ENCODE peak calls at places on chromosomes 5 and 9, in ten cellular contexts. One of them, this sample, is unnamed.

GRCh38 chr5:98933446-98934072 is 4.8 kb upstream of the CHD1 start:
- DNase-seq in activated CD8-positive, alpha-beta memory T cell treated with anti-CD3 and anti-CD28 coated beads, Interleukin-2, amount 10 ng/mL, durations not matched to agents 7 days and 5 days: peak
- DNase-seq in nephron progenitor cell: no peak
- DNase-seq in HS-5: no peak
- DNase-seq in stimulated activated CD4-positive, alpha-beta T cell treated with anti-CD3 and anti-CD28 coated beads, Interleukin-2, amount 100 ng/mL, for 24 hours: no peak
- DNase-seq in fibroblast of lung: no peak
- DNase-seq in psoas muscle: no peak
- DNase-seq in cerebellar nuclear complex: no peak
- DNase-seq in NCI-H748 treated with DMSO at 0.1 percent for 48 hours: no peak
- DNase-seq in neural crest cell: no peak
- DNase-seq in this sample: no peak

GRCh38 chr5:156121834-156122386 is 205.1 kb upstream of the SGCD start:
- DNase-seq in cerebellar nuclear complex: no peak
- DNase-seq in stimulated activated CD4-positive, alpha-beta T cell treated with anti-CD3 and anti-CD28 coated beads, Interleukin-2, amount 100 ng/mL, for 24 hours: no peak
- DNase-seq in activated CD8-positive, alpha-beta memory T cell treated with anti-CD3 and anti-CD28 coated beads, Interleukin-2, amount 10 ng/mL, durations not matched to agents 7 days and 5 days: no peak
- DNase-seq in neural crest cell: no peak
- DNase-seq in HS-5: no peak
- DNase-seq in psoas muscle: no peak
- DNase-seq in fibroblast of lung: no peak
- DNase-seq in nephron progenitor cell: no peak
- DNase-seq in NCI-H748 treated with DMSO at 0.1 percent for 48 hours: no peak
- DNase-seq in this sample: no peak

GRCh38 chr9:125805057-125805456 is 57.9 kb downstream of the PBX3 start:
- DNase-seq in activated CD8-positive, alpha-beta memory T cell treated with anti-CD3 and anti-CD28 coated beads, Interleukin-2, amount 10 ng/mL, durations not matched to agents 7 days and 5 days: no peak
- DNase-seq in nephron progenitor cell: no peak
- DNase-seq in HS-5: no peak
- DNase-seq in fibroblast of lung: peak
- DNase-seq in NCI-H748 treated with DMSO at 0.1 percent for 48 hours: no peak
- DNase-seq in neural crest cell: no peak
- DNase-seq in cerebellar nuclear complex: no peak
- DNase-seq in psoas muscle: no peak
- DNase-seq in stimulated activated CD4-positive, alpha-beta T cell treated with anti-CD3 and anti-CD28 coated beads, Interleukin-2, amount 100 ng/mL, for 24 hours: no peak
- DNase-seq in this sample: no peak

GRCh38 chr9:27548055-27548741 is 18.6 kb upstream of the MOB3B start:
- DNase-seq in fibroblast of lung: peak
- DNase-seq in HS-5: no peak
- DNase-seq in nephron progenitor cell: no peak
- DNase-seq in psoas muscle: no peak
- DNase-seq in stimulated activated CD4-positive, alpha-beta T cell treated with anti-CD3 and anti-CD28 coated beads, Interleukin-2, amount 100 ng/mL, for 24 hours: no peak
- DNase-seq in neural crest cell: no peak
- DNase-seq in NCI-H748 treated with DMSO at 0.1 percent for 48 hours: no peak
- DNase-seq in cerebellar nuclear complex: no peak
- DNase-seq in activated CD8-positive, alpha-beta memory T cell treated with anti-CD3 and anti-CD28 coated beads, Interleukin-2, amount 10 ng/mL, durations not matched to agents 7 days and 5 days: no peak
- DNase-seq in this sample: no peak

GRCh38 chr9:79325501-79325900 is 246.3 kb upstream of the TLE4 start:
- DNase-seq in neural crest cell: no peak
- DNase-seq in fibroblast of lung: no peak
- DNase-seq in stimulated activated CD4-positive, alpha-beta T cell treated with anti-CD3 and anti-CD28 coated beads, Interleukin-2, amount 100 ng/mL, for 24 hours: no peak
- DNase-seq in HS-5: no peak
- DNase-seq in nephron progenitor cell: no peak
- DNase-seq in psoas muscle: no peak
- DNase-seq in cerebellar nuclear complex: no peak
- DNase-seq in NCI-H748 treated with DMSO at 0.1 percent for 48 hours: no peak
- DNase-seq in activated CD8-positive, alpha-beta memory T cell treated with anti-CD3 and anti-CD28 coated beads, Interleukin-2, amount 10 ng/mL, durations not matched to agents 7 days and 5 days: no peak
- DNase-seq in this sample: no peak

GRCh38 chr9:117869287-117869686 is 165.1 kb downstream of the TLR4 start:
- DNase-seq in psoas muscle: no peak
- DNase-seq in activated CD8-positive, alpha-beta memory T cell treated with anti-CD3 and anti-CD28 coated beads, Interleukin-2, amount 10 ng/mL, durations not matched to agents 7 days and 5 days: no peak
- DNase-seq in neural crest cell: no peak
- DNase-seq in nephron progenitor cell: no peak
- DNase-seq in fibroblast of lung: no peak
- DNase-seq in stimulated activated CD4-positive, alpha-beta T cell treated with anti-CD3 and anti-CD28 coated beads, Interleukin-2, amount 100 ng/mL, for 24 hours: no peak
- DNase-seq in HS-5: no peak
- DNase-seq in cerebellar nuclear complex: no peak
- DNase-seq in NCI-H748 treated with DMSO at 0.1 percent for 48 hours: no peak
- DNase-seq in this sample: no peak

GRCh38 chr5:106241409-106241808 is 1429.3 kb downstream of the EFNA5 start:
- DNase-seq in cerebellar nuclear complex: no peak
- DNase-seq in stimulated activated CD4-positive, alpha-beta T cell treated with anti-CD3 and anti-CD28 coated beads, Interleukin-2, amount 100 ng/mL, for 24 hours: no peak
- DNase-seq in nephron progenitor cell: no peak
- DNase-seq in psoas muscle: no peak
- DNase-seq in neural crest cell: no peak
- DNase-seq in NCI-H748 treated with DMSO at 0.1 percent for 48 hours: no peak
- DNase-seq in fibroblast of lung: no peak
- DNase-seq in HS-5: no peak
- DNase-seq in activated CD8-positive, alpha-beta memory T cell treated with anti-CD3 and anti-CD28 coated beads, Interleukin-2, amount 10 ng/mL, durations not matched to agents 7 days and 5 days: no peak
- DNase-seq in this sample: no peak

GRCh38 chr5:89060768-89061167 is 177.8 kb upstream of the MEF2C start:
- DNase-seq in HS-5: no peak
- DNase-seq in stimulated activated CD4-positive, alpha-beta T cell treated with anti-CD3 and anti-CD28 coated beads, Interleukin-2, amount 100 ng/mL, for 24 hours: no peak
- DNase-seq in psoas muscle: no peak
- DNase-seq in fibroblast of lung: no peak
- DNase-seq in activated CD8-positive, alpha-beta memory T cell treated with anti-CD3 and anti-CD28 coated beads, Interleukin-2, amount 10 ng/mL, durations not matched to agents 7 days and 5 days: no peak
- DNase-seq in cerebellar nuclear complex: no peak
- DNase-seq in nephron progenitor cell: no peak
- DNase-seq in NCI-H748 treated with DMSO at 0.1 percent for 48 hours: no peak
- DNase-seq in neural crest cell: no peak
- DNase-seq in this sample: no peak

GRCh38 chr5:118723021-118723338 is 265.4 kb downstream of the DTWD2 start:
- DNase-seq in cerebellar nuclear complex: no peak
- DNase-seq in fibroblast of lung: no peak
- DNase-seq in activated CD8-positive, alpha-beta memory T cell treated with anti-CD3 and anti-CD28 coated beads, Interleukin-2, amount 10 ng/mL, durations not matched to agents 7 days and 5 days: no peak
- DNase-seq in neural crest cell: no peak
- DNase-seq in HS-5: no peak
- DNase-seq in nephron progenitor cell: no peak
- DNase-seq in psoas muscle: no peak
- DNase-seq in NCI-H748 treated with DMSO at 0.1 percent for 48 hours: no peak
- DNase-seq in stimulated activated CD4-positive, alpha-beta T cell treated with anti-CD3 and anti-CD28 coated beads, Interleukin-2, amount 100 ng/mL, for 24 hours: no peak
- DNase-seq in this sample: no peak

GRCh38 chr9:26437056-26437711 is 455.4 kb downstream of the CAAP1 start:
- DNase-seq in stimulated activated CD4-positive, alpha-beta T cell treated with anti-CD3 and anti-CD28 coated beads, Interleukin-2, amount 100 ng/mL, for 24 hours: no peak
- DNase-seq in NCI-H748 treated with DMSO at 0.1 percent for 48 hours: no peak
- DNase-seq in psoas muscle: no peak
- DNase-seq in neural crest cell: no peak
- DNase-seq in activated CD8-positive, alpha-beta memory T cell treated with anti-CD3 and anti-CD28 coated beads, Interleukin-2, amount 10 ng/mL, durations not matched to agents 7 days and 5 days: no peak
- DNase-seq in HS-5: no peak
- DNase-seq in fibroblast of lung: no peak
- DNase-seq in nephron progenitor cell: no peak
- DNase-seq in cerebellar nuclear complex: no peak
- DNase-seq in this sample: no peak

This sample was measured in NCI-H1105.